ENCODE peak calls at places on chromosomes 3 and 15, in eight cellular contexts. One of them, this sample, is unnamed.

GRCh38 chr15:75850708-75851107 is 7.5 kb downstream of the UBE2Q2 start:
- DNase-seq in SHP77 treated with DMSO at 0.1 percent for 48 hours: no peak
- DNase-seq in ELF-1: no peak
- DNase-seq in stimulated activated CD4-positive, alpha-beta T cell treated with anti-CD3 and anti-CD28 coated beads, TNF-alpha, amount 100 ng/mL, for 4 hours: no peak
- DNase-seq in hypothalamus: no peak
- DNase-seq in mesenteric fat pad: no peak
- DNase-seq in activated CD4-positive, CD25-positive, alpha-beta regulatory T cell: no peak
- DNase-seq in naive thymus-derived CD4-positive, alpha-beta T cell: no peak
- DNase-seq in this sample: no peak

GRCh38 chr3:69072928-69073327 is 7.2 kb downstream of the UBA3 start:
- DNase-seq in SHP77 treated with DMSO at 0.1 percent for 48 hours: no peak
- DNase-seq in ELF-1: no peak
- DNase-seq in stimulated activated CD4-positive, alpha-beta T cell treated with anti-CD3 and anti-CD28 coated beads, TNF-alpha, amount 100 ng/mL, for 4 hours: no peak
- DNase-seq in hypothalamus: no peak
- DNase-seq in mesenteric fat pad: no peak
- DNase-seq in activated CD4-positive, CD25-positive, alpha-beta regulatory T cell: no peak
- DNase-seq in naive thymus-derived CD4-positive, alpha-beta T cell: no peak
- DNase-seq in this sample: no peak

GRCh38 chr3:165462616-165463334 is 266.6 kb upstream of the SLITRK3 start:
- DNase-seq in SHP77 treated with DMSO at 0.1 percent for 48 hours: no peak
- DNase-seq in ELF-1: no peak
- DNase-seq in stimulated activated CD4-positive, alpha-beta T cell treated with anti-CD3 and anti-CD28 coated beads, TNF-alpha, amount 100 ng/mL, for 4 hours: no peak
- DNase-seq in hypothalamus: no peak
- DNase-seq in mesenteric fat pad: no peak
- DNase-seq in activated CD4-positive, CD25-positive, alpha-beta regulatory T cell: no peak
- DNase-seq in naive thymus-derived CD4-positive, alpha-beta T cell: no peak
- DNase-seq in this sample: no peak

GRCh38 chr15:70473623-70474366 is 289.6 kb downstream of the UACA start:
- DNase-seq in SHP77 treated with DMSO at 0.1 percent for 48 hours: no peak
- DNase-seq in ELF-1: no peak
- DNase-seq in stimulated activated CD4-positive, alpha-beta T cell treated with anti-CD3 and anti-CD28 coated beads, TNF-alpha, amount 100 ng/mL, for 4 hours: no peak
- DNase-seq in hypothalamus: no peak
- DNase-seq in mesenteric fat pad: no peak
- DNase-seq in activated CD4-positive, CD25-positive, alpha-beta regulatory T cell: no peak
- DNase-seq in naive thymus-derived CD4-positive, alpha-beta T cell: no peak
- DNase-seq in this sample: no peak

GRCh38 chr3:129553771-129554170 is 10.8 kb downstream of the H1-8 start:
- DNase-seq in SHP77 treated with DMSO at 0.1 percent for 48 hours: no peak
- DNase-seq in ELF-1: no peak
- DNase-seq in stimulated activated CD4-positive, alpha-beta T cell treated with anti-CD3 and anti-CD28 coated beads, TNF-alpha, amount 100 ng/mL, for 4 hours: no peak
- DNase-seq in hypothalamus: no peak
- DNase-seq in mesenteric fat pad: no peak
- DNase-seq in activated CD4-positive, CD25-positive, alpha-beta regulatory T cell: no peak
- DNase-seq in naive thymus-derived CD4-positive, alpha-beta T cell: no peak
- DNase-seq in this sample: no peak

GRCh38 chr3:120622870-120623718 is 27.0 kb downstream of the NDUFB4 start:
- DNase-seq in SHP77 treated with DMSO at 0.1 percent for 48 hours: peak; percentile 50
- DNase-seq in ELF-1: peak; percentile 58
- DNase-seq in stimulated activated CD4-positive, alpha-beta T cell treated with anti-CD3 and anti-CD28 coated beads, TNF-alpha, amount 100 ng/mL, for 4 hours: no peak
- DNase-seq in hypothalamus: no peak
- DNase-seq in mesenteric fat pad: no peak
- DNase-seq in activated CD4-positive, CD25-positive, alpha-beta regulatory T cell: no peak
- DNase-seq in naive thymus-derived CD4-positive, alpha-beta T cell: no peak
- DNase-seq in this sample: no peak

GRCh38 chr15:74643368-74644204 is 27.9 kb downstream of the CLK3 start:
- DNase-seq in SHP77 treated with DMSO at 0.1 percent for 48 hours: no peak
- DNase-seq in ELF-1: no peak
- DNase-seq in stimulated activated CD4-positive, alpha-beta T cell treated with anti-CD3 and anti-CD28 coated beads, TNF-alpha, amount 100 ng/mL, for 4 hours: no peak
- DNase-seq in hypothalamus: no peak
- DNase-seq in mesenteric fat pad: no peak
- DNase-seq in activated CD4-positive, CD25-positive, alpha-beta regulatory T cell: no peak
- DNase-seq in naive thymus-derived CD4-positive, alpha-beta T cell: no peak
- DNase-seq in this sample: no peak

GRCh38 chr3:13211605-13212210 is 138.5 kb upstream of the IQSEC1 start:
- DNase-seq in SHP77 treated with DMSO at 0.1 percent for 48 hours: no peak
- DNase-seq in ELF-1: no peak
- DNase-seq in stimulated activated CD4-positive, alpha-beta T cell treated with anti-CD3 and anti-CD28 coated beads, TNF-alpha, amount 100 ng/mL, for 4 hours: no peak
- DNase-seq in hypothalamus: no peak
- DNase-seq in mesenteric fat pad: no peak
- DNase-seq in activated CD4-positive, CD25-positive, alpha-beta regulatory T cell: no peak
- DNase-seq in naive thymus-derived CD4-positive, alpha-beta T cell: no peak
- DNase-seq in this sample: no peak

GRCh38 chr15:52529289-52529929 is 729 bp upstream of the MYO5A start:
- DNase-seq in SHP77 treated with DMSO at 0.1 percent for 48 hours: peak; percentile 45
- DNase-seq in ELF-1: peak; percentile 51
- DNase-seq in stimulated activated CD4-positive, alpha-beta T cell treated with anti-CD3 and anti-CD28 coated beads, TNF-alpha, amount 100 ng/mL, for 4 hours: no peak
- DNase-seq in hypothalamus: peak; percentile 33
- DNase-seq in mesenteric fat pad: no peak
- DNase-seq in activated CD4-positive, CD25-positive, alpha-beta regulatory T cell: peak; percentile 2
- DNase-seq in naive thymus-derived CD4-positive, alpha-beta T cell: no peak
- DNase-seq in this sample: no peak

GRCh38 chr3:151439652-151440125 is 21.2 kb downstream of the IGSF10 start:
- DNase-seq in SHP77 treated with DMSO at 0.1 percent for 48 hours: peak; percentile 39
- DNase-seq in ELF-1: peak; percentile 42
- DNase-seq in stimulated activated CD4-positive, alpha-beta T cell treated with anti-CD3 and anti-CD28 coated beads, TNF-alpha, amount 100 ng/mL, for 4 hours: no peak
- DNase-seq in hypothalamus: no peak
- DNase-seq in mesenteric fat pad: no peak
- DNase-seq in activated CD4-positive, CD25-positive, alpha-beta regulatory T cell: no peak
- DNase-seq in naive thymus-derived CD4-positive, alpha-beta T cell: peak; percentile 18
- DNase-seq in this sample: peak; percentile 37

GRCh38 chr3:193335031-193335430 is 43.5 kb downstream of the ATP13A5 start:
- DNase-seq in SHP77 treated with DMSO at 0.1 percent for 48 hours: no peak
- DNase-seq in ELF-1: no peak
- DNase-seq in stimulated activated CD4-positive, alpha-beta T cell treated with anti-CD3 and anti-CD28 coated beads, TNF-alpha, amount 100 ng/mL, for 4 hours: no peak
- DNase-seq in hypothalamus: no peak
- DNase-seq in mesenteric fat pad: no peak
- DNase-seq in activated CD4-positive, CD25-positive, alpha-beta regulatory T cell: no peak
- DNase-seq in naive thymus-derived CD4-positive, alpha-beta T cell: no peak
- DNase-seq in this sample: no peak

GRCh38 chr3:55591893-55592292 is 104.8 kb upstream of the WNT5A start:
- DNase-seq in SHP77 treated with DMSO at 0.1 percent for 48 hours: no peak
- DNase-seq in ELF-1: no peak
- DNase-seq in stimulated activated CD4-positive, alpha-beta T cell treated with anti-CD3 and anti-CD28 coated beads, TNF-alpha, amount 100 ng/mL, for 4 hours: no peak
- DNase-seq in hypothalamus: no peak
- DNase-seq in mesenteric fat pad: no peak
- DNase-seq in activated CD4-positive, CD25-positive, alpha-beta regulatory T cell: no peak
- DNase-seq in naive thymus-derived CD4-positive, alpha-beta T cell: no peak
- DNase-seq in this sample: no peak

GRCh38 chr3:8893001-8893400 is 70.3 kb downstream of the RAD18 start:
- DNase-seq in SHP77 treated with DMSO at 0.1 percent for 48 hours: no peak
- DNase-seq in ELF-1: no peak
- DNase-seq in stimulated activated CD4-positive, alpha-beta T cell treated with anti-CD3 and anti-CD28 coated beads, TNF-alpha, amount 100 ng/mL, for 4 hours: no peak
- DNase-seq in hypothalamus: no peak
- DNase-seq in mesenteric fat pad: no peak
- DNase-seq in activated CD4-positive, CD25-positive, alpha-beta regulatory T cell: no peak
- DNase-seq in naive thymus-derived CD4-positive, alpha-beta T cell: no peak
- DNase-seq in this sample: no peak

GRCh38 chr3:45205126-45205525 is 21.0 kb downstream of the TMEM158 start:
- DNase-seq in SHP77 treated with DMSO at 0.1 percent for 48 hours: no peak
- DNase-seq in ELF-1: no peak
- DNase-seq in stimulated activated CD4-positive, alpha-beta T cell treated with anti-CD3 and anti-CD28 coated beads, TNF-alpha, amount 100 ng/mL, for 4 hours: no peak
- DNase-seq in hypothalamus: no peak
- DNase-seq in mesenteric fat pad: no peak
- DNase-seq in activated CD4-positive, CD25-positive, alpha-beta regulatory T cell: no peak
- DNase-seq in naive thymus-derived CD4-positive, alpha-beta T cell: no peak
- DNase-seq in this sample: no peak

GRCh38 chr15:61828860-61829513 is 231.3 kb downstream of the VPS13C start:
- DNase-seq in SHP77 treated with DMSO at 0.1 percent for 48 hours: no peak
- DNase-seq in ELF-1: no peak
- DNase-seq in stimulated activated CD4-positive, alpha-beta T cell treated with anti-CD3 and anti-CD28 coated beads, TNF-alpha, amount 100 ng/mL, for 4 hours: no peak
- DNase-seq in hypothalamus: no peak
- DNase-seq in mesenteric fat pad: no peak
- DNase-seq in activated CD4-positive, CD25-positive, alpha-beta regulatory T cell: no peak
- DNase-seq in naive thymus-derived CD4-positive, alpha-beta T cell: no peak
- DNase-seq in this sample: no peak